ENCODE peak calls at places on chromosomes 5 and 9, in seven cellular contexts. M is HTR-8/SVneo; U is fibroblast of pulmonary artery; B is NK-92 treated with Interleukin-12 subunit alpha and Interleukin-12 subunit beta, amount 100 ng/mL, for 24 hours; K is SW480; I is NCI-H774; D is mammary epithelial cell. Z is an unnamed sample.

GRCh38 chr9:101580076-101580475 is 14.7 kb downstream of the PPP3R2 start:
- DNase-seq in M (no peak), U (no peak), B (no peak), K (no peak), I (no peak), D (no peak), Z (no peak)

GRCh38 chr9:94301577-94301976 is 26.9 kb downstream of the NUTM2F start:
- DNase-seq in M (no peak), U (no peak), B (no peak), K (no peak), I (no peak), D (no peak), Z (no peak)

GRCh38 chr5:125961150-125961549 is 462.1 kb upstream of the GRAMD2B start:
- DNase-seq in M (no peak), U (no peak), B (no peak), K (no peak), I (no peak), D (no peak), Z (no peak)

GRCh38 chr9:21110708-21111576 is 30.7 kb downstream of the IFNW1 start:
- DNase-seq in M (peak; percentile 37), U (peak; percentile 88), B (no peak), K (peak; percentile 64), I (peak; percentile 79), D (peak; percentile 52), Z (peak; percentile 73)

GRCh38 chr9:91247278-91247677 is 114.4 kb downstream of the AUH start:
- DNase-seq in M (no peak), U (no peak), B (no peak), K (no peak), I (no peak), D (no peak), Z (no peak)

GRCh38 chr5:123512631-123513461 is 869 bp downstream of the CSNK1G3 start:
- DNase-seq in M (peak; percentile 8), U (peak; percentile 44), B (peak; percentile 36), K (peak; percentile 33), I (no peak), D (peak; percentile 41), Z (peak; percentile 24)

GRCh38 chr5:57532513-57533497 is 50.2 kb upstream of the ACTBL2 start:
- DNase-seq in M (no peak), U (peak; percentile 29), B (no peak), K (no peak), I (no peak), D (peak; percentile 63), Z (no peak)

GRCh38 chr9:135479469-135480052 is at the start of gene PPP1R26:
- DNase-seq in M (peak; percentile 45), U (no peak), B (no peak), K (peak; percentile 37), I (peak; percentile 41), D (no peak), Z (peak; percentile 44)

GRCh38 chr5:147732552-147732883 is 50.0 kb downstream of the JAKMIP2 start:
- DNase-seq in M (no peak), U (no peak), B (no peak), K (no peak), I (no peak), D (no peak), Z (no peak)